ENCODE peak calls at places on chromosomes 6 and 20, in eight cellular contexts. A is ureter, V is GDM1, G is GM04504, C is kidney, Z is NCI-H1436, B is Peyer's patch, U is GM12892. R is an unnamed sample.

GRCh38 chr20:33062105-33062629 is 8.5 kb downstream of the BPIFB3 start:
- DNase-seq in Z (no peak), G (no peak), A (no peak), U (no peak), B (no peak), V (no peak), C (no peak), R (no peak)

GRCh38 chr6:24332306-24332705 is 25.6 kb downstream of the DCDC2 start:
- DNase-seq in Z (no peak), B (no peak), C (no peak), A (no peak), V (no peak), G (no peak), U (no peak), R (no peak)

GRCh38 chr6:25315778-25316177 is 36.6 kb downstream of the CARMIL1 start:
- DNase-seq in U (no peak), G (no peak), V (no peak), A (no peak), Z (no peak), C (no peak), B (no peak), R (no peak)

GRCh38 chr6:160992323-160993314 is 1.1 kb downstream of the MAP3K4 start:
- DNase-seq in B (peak), A (peak), Z (peak), U (no peak), G (peak), V (peak), C (no peak), R (no peak)

GRCh38 chr6:158086054-158086705 is 81.9 kb downstream of the SERAC1 start:
- DNase-seq in G (peak), B (no peak), C (no peak), A (no peak), V (no peak), Z (no peak), U (no peak), R (no peak)

GRCh38 chr6:66307490-66307889 is 600.5 kb upstream of the EYS start:
- DNase-seq in Z (no peak), A (no peak), G (no peak), V (no peak), C (no peak), B (no peak), U (no peak), R (no peak)

GRCh38 chr6:98516869-98517268 is 317.5 kb upstream of the POU3F2 start:
- DNase-seq in G (no peak), A (no peak), B (no peak), U (no peak), C (no peak), Z (no peak), V (no peak), R (no peak)

GRCh38 chr6:2738373-2738979 is 12.2 kb downstream of the MYLK4 start:
- DNase-seq in B (peak), G (peak), Z (peak), U (no peak), C (no peak), V (peak), A (no peak), R (peak)

GRCh38 chr6:159929819-159930218 is 39.0 kb downstream of the MAS1 start:
- DNase-seq in V (no peak), U (no peak), G (no peak), A (peak), B (peak), C (peak), Z (no peak), R (no peak)

GRCh38 chr6:84979541-84979940 is 215.1 kb upstream of the TBX18 start:
- DNase-seq in U (no peak), V (no peak), B (no peak), Z (no peak), G (no peak), A (no peak), C (no peak), R (no peak)

GRCh38 chr20:17621229-17621968 is 51.5 kb downstream of the DSTN start:
- DNase-seq in B (no peak), G (no peak), Z (no peak), A (peak), C (peak), U (peak), V (no peak), R (no peak)

GRCh38 chr6:43973351-43973750 is 153.9 kb downstream of the MRPL14 start:
- DNase-seq in A (peak), G (no peak), Z (no peak), U (no peak), C (no peak), B (no peak), V (no peak), R (no peak)

GRCh38 chr20:1823421-1823892 is 71.8 kb upstream of the SIRPA start:
- DNase-seq in B (no peak), A (no peak), U (no peak), C (peak), G (no peak), V (no peak), Z (no peak), R (no peak)

GRCh38 chr20:54335299-54335698 is 127.4 kb downstream of the PFDN4 start:
- DNase-seq in Z (no peak), U (no peak), A (no peak), V (no peak), G (no peak), C (no peak), B (no peak), R (no peak)

GRCh38 chr6:149449831-149450678 is 34.8 kb downstream of the ZC3H12D start:
- DNase-seq in A (no peak), C (no peak), G (no peak), V (no peak), U (no peak), B (no peak), Z (no peak), R (no peak)

GRCh38 chr6:160979063-160979708 is 12.4 kb upstream of the MAP3K4 start:
- DNase-seq in V (no peak), G (no peak), B (no peak), C (no peak), U (no peak), A (no peak), Z (no peak), R (no peak)

GRCh38 chr6:32046450-32047083 is 8.4 kb downstream of the CYP21A2 start:
- DNase-seq in G (no peak), U (no peak), C (peak), B (no peak), V (no peak), Z (no peak), A (peak), R (no peak)

GRCh38 chr6:169371344-169372144 is 117.9 kb upstream of the THBS2 start:
- DNase-seq in U (no peak), A (no peak), C (no peak), Z (no peak), B (no peak), G (no peak), V (no peak), R (no peak)

GRCh38 chr6:143772662-143773061 is 70.5 kb upstream of the LTV1 start:
- DNase-seq in G (no peak), V (no peak), Z (no peak), U (no peak), A (no peak), C (no peak), B (no peak), R (no peak)

GRCh38 chr20:4809707-4810106 is 88.0 kb downstream of the PRND start:
- DNase-seq in C (peak), Z (peak), A (no peak), B (peak), G (no peak), U (no peak), V (no peak), R (no peak)

GRCh38 chr6:154928325-154928922 is 66.7 kb upstream of the TIAM2 start:
- DNase-seq in Z (peak), G (peak), C (no peak), V (peak), B (peak), A (peak), U (peak), R (peak)

GRCh38 chr20:46953596-46953995 is 59.0 kb downstream of the EYA2 start:
- DNase-seq in Z (no peak), B (no peak), A (no peak), V (no peak), G (no peak), C (no peak), U (no peak), R (no peak)

GRCh38 chr6:166644631-166645030 is 17.6 kb upstream of the RPS6KA2 start:
- DNase-seq in A (no peak), B (no peak), Z (no peak), U (no peak), C (no peak), G (no peak), V (no peak), R (no peak)

GRCh38 chr6:2529217-2529719 is 221.5 kb downstream of the MYLK4 start:
- DNase-seq in U (no peak), G (no peak), Z (no peak), B (no peak), A (no peak), C (no peak), V (no peak), R (no peak)

R was measured in GM12891.